ENCODE peak calls at places on chromosome 17, in five cellular contexts. R is IMR-90, A is Peyer's patch, J is body of pancreas, Z is heart left ventricle. D is an unnamed sample.

GRCh38 chr17:2420131-2420530 is 19.3 kb upstream of the MNT start:
- DNase-seq in R (no peak), A (no peak), J (no peak), Z (no peak), D (peak; percentile 38)

GRCh38 chr17:75031972-75032895 is 14.5 kb downstream of the ATP5PD start:
- DNase-seq in R (peak; percentile 84), A (peak; percentile 86), J (peak; percentile 61), Z (peak; percentile 80), D (peak; percentile 80)

GRCh38 chr17:21125862-21126261 is 902 bp upstream of the DHRS7B start:
- DNase-seq in R (no peak), A (peak; percentile 66), J (no peak), Z (no peak), D (no peak)

GRCh38 chr17:67217446-67217845 is 27.6 kb downstream of the HELZ start:
- DNase-seq in R (no peak), A (no peak), J (no peak), Z (no peak), D (no peak)

GRCh38 chr17:1362065-1362848 is 37.8 kb downstream of the YWHAE start:
- DNase-seq in R (no peak), A (peak; percentile 44), J (no peak), Z (no peak), D (peak; percentile 62)

GRCh38 chr17:7306911-7307685 is at the start of gene EIF5A:
- DNase-seq in R (peak; percentile 100), A (peak; percentile 100), J (peak; percentile 100), Z (peak; percentile 100), D (peak; percentile 98)

GRCh38 chr17:7445011-7445927 is at the start of gene CHRNB1:
- DNase-seq in R (peak; percentile 27), A (peak; percentile 89), J (peak; percentile 91), Z (peak; percentile 83), D (peak; percentile 85)

GRCh38 chr17:55405600-55405999 is 16.0 kb downstream of the MMD start:
- DNase-seq in R (no peak), A (no peak), J (no peak), Z (no peak), D (no peak)

GRCh38 chr17:41284043-41284442 is 8.5 kb downstream of the KRTAP9-7 start:
- DNase-seq in R (peak; percentile 41), A (no peak), J (no peak), Z (no peak), D (no peak)

GRCh38 chr17:7997186-7997585 is 5.2 kb upstream of the GUCY2D start:
- DNase-seq in R (peak; percentile 36), A (peak; percentile 64), J (peak; percentile 76), Z (peak; percentile 55), D (peak; percentile 50)

GRCh38 chr17:75288784-75289121 is 480 bp downstream of the SLC25A19 start:
- DNase-seq in R (no peak), A (no peak), J (no peak), Z (no peak), D (no peak)

GRCh38 chr17:30468465-30468864 is 8.7 kb upstream of the GOSR1 start:
- DNase-seq in R (no peak), A (no peak), J (no peak), Z (no peak), D (no peak)

GRCh38 chr17:79777844-79778503 is at the start of gene CBX2:
- DNase-seq in R (peak; percentile 42), A (peak; percentile 84), J (peak; percentile 83), Z (peak; percentile 85), D (peak; percentile 79)

GRCh38 chr17:5533486-5534315 is 47.3 kb downstream of the MIS12 start:
- DNase-seq in R (no peak), A (no peak), J (no peak), Z (no peak), D (no peak)

DNA sequence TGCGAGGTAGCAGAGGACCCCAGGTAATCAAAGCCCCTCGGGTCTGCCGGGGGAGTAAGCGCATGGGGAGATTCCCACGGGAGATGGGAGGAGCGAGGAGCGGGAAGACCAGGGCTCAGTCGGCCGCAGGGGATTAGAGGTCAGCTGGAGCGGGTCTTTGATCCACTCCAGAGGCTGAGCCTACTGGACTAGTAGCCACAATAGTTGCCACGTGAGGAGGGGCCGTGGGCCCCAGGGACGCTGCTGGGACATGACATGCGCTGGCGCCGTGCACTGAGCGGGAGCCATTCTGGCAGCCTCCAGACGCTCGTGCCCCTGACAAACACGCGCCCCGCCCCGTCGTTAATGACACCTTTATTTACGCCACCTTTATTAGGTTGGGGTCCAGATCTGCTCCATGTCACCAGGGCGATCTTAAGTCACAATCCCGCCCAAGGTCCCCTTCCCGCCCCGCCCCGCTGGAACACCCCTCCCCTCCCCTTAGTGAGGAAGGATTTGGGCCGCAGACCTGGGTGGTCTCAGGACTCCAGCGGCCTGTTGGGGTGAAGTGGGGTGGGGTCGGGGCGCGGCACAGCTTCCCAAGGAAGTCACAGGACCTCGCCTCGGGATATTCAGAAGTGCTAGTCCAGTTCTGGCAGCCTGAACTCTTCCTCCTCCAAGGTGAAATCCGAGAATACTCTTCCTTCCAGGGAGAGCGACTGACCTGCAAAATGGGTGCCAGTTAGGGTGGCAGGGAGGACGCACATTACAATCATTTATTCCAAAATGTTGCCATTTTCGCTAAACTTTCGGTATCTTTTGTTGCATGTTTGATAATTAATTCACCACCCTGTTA is 15.0 kb downstream of the PPY start:
- DNase-seq in R (no peak), A (peak; percentile 53), J (peak; percentile 55), Z (no peak), D (peak; percentile 20)
- H3K4me3 ChIP-seq in R (no peak overlapping the region), A (peak overlapping the region; percentile 33), J (no peak overlapping the region), Z (peak overlapping the region; percentile 40), D (peak overlapping the region; percentile 25)

GRCh38 chr17:49180303-49180702 is 30.1 kb downstream of the GNGT2 start:
- DNase-seq in R (peak; percentile 36), A (peak; percentile 87), J (peak; percentile 75), Z (peak; percentile 58), D (peak; percentile 81)

GRCh38 chr17:49183341-49183740 is 27.0 kb downstream of the GNGT2 start:
- DNase-seq in R (no peak), A (no peak), J (no peak), Z (no peak), D (no peak)

GRCh38 chr17:49183801-49184200 is 26.6 kb downstream of the GNGT2 start:
- DNase-seq in R (no peak), A (no peak), J (no peak), Z (no peak), D (no peak)

GRCh38 chr17:49180998-49181635 is 29.3 kb downstream of the GNGT2 start:
- DNase-seq in R (no peak), A (no peak), J (no peak), Z (no peak), D (no peak)
- H3K9me3 ChIP-seq in R (peaks cover 25% of the 10 kb centered on the region), A (peaks cover 16% of the 10 kb centered on the region), J (no peaks in the 10 kb centered on the region), Z (peaks cover 10% of the 10 kb centered on the region), D (no peaks in the 10 kb centered on the region)

GRCh38 chr17:39508987-39509386 is 47.7 kb downstream of the CDK12 start:
- DNase-seq in R (no peak), A (no peak), J (no peak), Z (no peak), D (no peak)
- TF ChIP-seq POLR2A in R (no peak), A (no peak), J (no peak), Z (no peak), D (no peak)

DNA sequence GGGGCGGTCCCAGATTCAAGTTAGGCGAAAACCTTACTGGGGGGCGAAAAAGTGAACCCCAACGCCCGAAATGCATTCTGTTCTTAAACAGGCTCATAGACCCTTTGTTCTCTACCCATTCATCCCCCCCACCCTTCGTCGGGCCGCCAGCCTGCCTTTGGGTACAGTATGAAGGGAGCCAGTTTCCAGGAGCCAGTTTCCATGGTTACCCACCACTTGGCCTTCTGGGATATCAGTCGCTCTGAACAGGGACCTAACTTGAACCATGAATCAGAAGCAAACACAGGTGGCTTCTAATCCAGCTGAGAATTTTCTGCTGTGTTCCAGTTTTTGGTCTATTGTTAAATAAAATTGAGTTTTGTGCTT is 532 bp downstream of the DHX40 start:
- DNase-seq in R (peak; percentile 86), A (peak; percentile 75), J (peak; percentile 85), Z (peak; percentile 23), D (peak; percentile 86)
- H3K4me3 ChIP-seq in R (peak overlapping the region; percentile 91), A (peak overlapping the region; percentile 98), J (peak overlapping the region; percentile 91), Z (peak overlapping the region; percentile 94), D (peak overlapping the region; percentile 95)

D was measured in testis.